ENCODE peak calls at places on chromosomes 5 and 9, in seven cellular contexts. One of them, this sample, is unnamed.

GRCh38 chr5:34932947-34933346 is 3.6 kb downstream of the DNAJC21 start:
- DNase-seq in GM23338: no peak
- DNase-seq in renal cortical epithelial cell: no peak
- DNase-seq in aorta: no peak
- DNase-seq in HCEC 1CT: no peak
- DNase-seq in brain pericyte: no peak
- DNase-seq in fibroblast of pulmonary artery: no peak
- DNase-seq in this sample: no peak

GRCh38 chr5:109016300-109016699 is 268.6 kb downstream of the FER start:
- DNase-seq in fibroblast of pulmonary artery: peak; percentile 55
- DNase-seq in aorta: no peak
- DNase-seq in HCEC 1CT: no peak
- DNase-seq in renal cortical epithelial cell: peak; percentile 34
- DNase-seq in brain pericyte: no peak
- DNase-seq in GM23338: no peak
- DNase-seq in this sample: no peak

GRCh38 chr5:103037673-103038455 is 82.1 kb downstream of the GIN1 start:
- DNase-seq in fibroblast of pulmonary artery: no peak
- DNase-seq in brain pericyte: no peak
- DNase-seq in GM23338: no peak
- DNase-seq in HCEC 1CT: no peak
- DNase-seq in renal cortical epithelial cell: no peak
- DNase-seq in aorta: no peak
- DNase-seq in this sample: peak; percentile 11

GRCh38 chr5:73797142-73797530 is 171.1 kb downstream of the ARHGEF28 start:
- DNase-seq in aorta: no peak
- DNase-seq in fibroblast of pulmonary artery: peak; percentile 62
- DNase-seq in GM23338: no peak
- DNase-seq in HCEC 1CT: peak; percentile 22
- DNase-seq in brain pericyte: no peak
- DNase-seq in renal cortical epithelial cell: peak; percentile 43
- DNase-seq in this sample: no peak

GRCh38 chr5:23208959-23209431 is 298.4 kb upstream of the PRDM9 start:
- DNase-seq in aorta: no peak
- DNase-seq in renal cortical epithelial cell: peak; percentile 68
- DNase-seq in brain pericyte: no peak
- DNase-seq in fibroblast of pulmonary artery: peak; percentile 72
- DNase-seq in HCEC 1CT: peak; percentile 69
- DNase-seq in GM23338: peak; percentile 93
- DNase-seq in this sample: peak; percentile 52

GRCh38 chr5:91941590-91941989 is 558.5 kb upstream of the ARRDC3 start:
- DNase-seq in fibroblast of pulmonary artery: no peak
- DNase-seq in renal cortical epithelial cell: no peak
- DNase-seq in HCEC 1CT: no peak
- DNase-seq in GM23338: peak; percentile 55
- DNase-seq in brain pericyte: no peak
- DNase-seq in aorta: no peak
- DNase-seq in this sample: no peak

GRCh38 chr9:136196465-136197371 is 8.2 kb downstream of the LHX3 start:
- DNase-seq in brain pericyte: no peak
- DNase-seq in GM23338: peak; percentile 59
- DNase-seq in renal cortical epithelial cell: no peak
- DNase-seq in aorta: no peak
- DNase-seq in fibroblast of pulmonary artery: no peak
- DNase-seq in HCEC 1CT: no peak
- DNase-seq in this sample: peak; percentile 85

GRCh38 chr5:31096238-31096865 is 97.1 kb upstream of the CDH6 start:
- DNase-seq in aorta: no peak
- DNase-seq in GM23338: no peak
- DNase-seq in HCEC 1CT: no peak
- DNase-seq in brain pericyte: no peak
- DNase-seq in fibroblast of pulmonary artery: peak; percentile 81
- DNase-seq in renal cortical epithelial cell: peak; percentile 37
- DNase-seq in this sample: no peak

GRCh38 chr5:170120576-170120975 is 14.9 kb downstream of the FOXI1 start:
- DNase-seq in fibroblast of pulmonary artery: peak; percentile 65
- DNase-seq in brain pericyte: no peak
- DNase-seq in HCEC 1CT: peak; percentile 89
- DNase-seq in renal cortical epithelial cell: peak; percentile 3
- DNase-seq in aorta: no peak
- DNase-seq in GM23338: no peak
- DNase-seq in this sample: no peak